ENCODE peak calls at places on chromosomes 11 and 22, in nine cellular contexts. I is GM20000, H is tibial nerve, Y is progenitor cell of endocrine pancreas, R is coronary artery, S is right atrium auricular region, P is GM10248, Q is kidney, X is WTC11. M is an unnamed sample.

GRCh38 chr11:65047581-65048422 is 6.8 kb downstream of the SAC3D1 start:
- DNase-seq in I (peak), H (peak), Y (no peak), R (no peak), S (peak), P (no peak), Q (no peak), X (peak), M (peak)

GRCh38 chr11:116953525-116954284 is 116.3 kb upstream of the APOA1 start:
- DNase-seq in I (no peak), H (no peak), Y (no peak), R (no peak), S (no peak), P (no peak), Q (no peak), X (no peak), M (no peak)

GRCh38 chr11:20038969-20039368 is 121.3 kb downstream of the DBX1 start:
- DNase-seq in I (no peak), H (no peak), Y (no peak), R (no peak), S (no peak), P (no peak), Q (no peak), X (no peak), M (no peak)

GRCh38 chr22:39097098-39098020 is at the start of gene APOBEC3H:
- DNase-seq in I (peak), H (no peak), Y (no peak), R (no peak), S (no peak), P (peak), Q (no peak), X (no peak), M (peak)

GRCh38 chr11:1310772-1311468 is 1.5 kb upstream of the TOLLIP start:
- DNase-seq in I (peak), H (no peak), Y (no peak), R (no peak), S (no peak), P (peak), Q (no peak), X (no peak), M (peak)

GRCh38 chr11:47186076-47186936 is at the start of gene PACSIN3:
- DNase-seq in I (peak), H (no peak), Y (peak), R (no peak), S (no peak), P (peak), Q (peak), X (peak), M (peak)

GRCh38 chr11:14237333-14237988 is 121.5 kb downstream of the RRAS2 start:
- DNase-seq in I (peak), H (no peak), Y (no peak), R (no peak), S (no peak), P (peak), Q (no peak), X (no peak), M (no peak)

GRCh38 chr11:79060534-79060933 is 380.3 kb downstream of the TENM4 start:
- DNase-seq in I (no peak), H (no peak), Y (no peak), R (no peak), S (no peak), P (no peak), Q (no peak), X (no peak), M (no peak)

GRCh38 chr22:38935023-38935422 is 22.4 kb upstream of the APOBEC3A start:
- DNase-seq in I (no peak), H (no peak), Y (no peak), R (no peak), S (no peak), P (no peak), Q (peak), X (no peak), M (no peak)

GRCh38 chr11:133946541-133947297 is 10.0 kb downstream of the IGSF9B start:
- DNase-seq in I (no peak), H (no peak), Y (no peak), R (no peak), S (no peak), P (no peak), Q (peak), X (peak), M (peak)

GRCh38 chr11:6755303-6755952 is 16.3 kb downstream of the OR2AG2 start:
- DNase-seq in I (peak), H (no peak), Y (peak), R (no peak), S (no peak), P (peak), Q (no peak), X (peak), M (peak)

GRCh38 chr22:42357634-42358296 is 74.4 kb downstream of the NFAM1 start:
- DNase-seq in I (no peak), H (no peak), Y (no peak), R (no peak), S (no peak), P (no peak), Q (peak), X (no peak), M (no peak)

GRCh38 chr11:32297629-32298028 is 137.7 kb downstream of the WT1 start:
- DNase-seq in I (peak), H (no peak), Y (no peak), R (no peak), S (no peak), P (peak), Q (no peak), X (no peak), M (no peak)

GRCh38 chr22:47835726-47836125 is 1073.3 kb downstream of the TBC1D22A start:
- DNase-seq in I (no peak), H (no peak), Y (no peak), R (no peak), S (no peak), P (no peak), Q (no peak), X (no peak), M (no peak)

GRCh38 chr11:62390237-62390636 is 28.6 kb upstream of the SCGB1A1 start:
- DNase-seq in I (no peak), H (no peak), Y (no peak), R (no peak), S (no peak), P (no peak), Q (no peak), X (no peak), M (no peak)

GRCh38 chr11:62392506-62392905 is 26.3 kb upstream of the SCGB1A1 start:
- DNase-seq in I (no peak), H (no peak), Y (no peak), R (no peak), S (no peak), P (no peak), Q (no peak), X (no peak), M (no peak)

GRCh38 chr11:62392944-62393628 is 25.7 kb upstream of the SCGB1A1 start:
- DNase-seq in I (peak), H (no peak), Y (no peak), R (no peak), S (no peak), P (peak), Q (no peak), X (no peak), M (peak)

GRCh38 chr11:62390727-62391126 is 28.1 kb upstream of the SCGB1A1 start:
- DNase-seq in I (no peak), H (no peak), Y (no peak), R (no peak), S (no peak), P (no peak), Q (no peak), X (no peak), M (no peak)

DNA sequence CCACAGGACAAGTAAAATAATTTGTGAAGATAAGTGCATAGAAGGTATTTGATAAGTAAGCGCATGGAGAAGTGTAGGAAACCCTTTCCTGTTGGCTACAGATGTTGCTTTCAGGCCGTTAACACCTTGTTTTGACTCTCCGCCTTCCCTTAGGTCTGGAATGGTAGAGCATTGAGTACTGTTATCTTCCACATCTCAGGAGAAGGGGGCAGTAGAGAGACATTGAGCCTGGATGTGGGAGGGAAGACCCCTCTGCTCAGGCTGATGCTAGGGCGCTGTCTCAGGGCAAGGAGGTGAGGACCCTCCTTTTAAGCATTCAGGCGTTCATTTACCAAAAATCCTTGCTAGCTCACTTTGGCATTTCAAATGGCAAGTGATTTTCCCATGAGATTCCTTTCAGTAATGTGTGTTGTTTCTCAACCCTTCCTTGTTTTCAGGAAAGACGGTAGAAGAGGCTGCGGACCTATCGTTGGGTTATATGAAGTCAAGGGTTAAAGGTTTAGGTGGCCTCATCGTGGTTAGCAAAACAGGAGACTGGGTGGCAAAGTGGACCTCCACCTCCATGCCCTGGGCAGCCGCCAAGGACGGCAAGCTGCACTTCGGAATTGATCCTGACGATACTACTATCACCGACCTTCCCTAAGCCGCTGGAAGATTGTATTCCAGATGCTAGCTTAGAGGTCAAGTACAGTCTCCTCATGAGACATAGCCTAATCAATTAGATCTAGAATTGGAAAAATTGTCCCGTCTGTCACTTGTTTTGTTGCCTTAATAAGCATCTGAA is 27.0 kb upstream of the SCGB1A1 start:
- DNase-seq in I (no peak), H (no peak), Y (no peak), R (no peak), S (no peak), P (no peak), Q (no peak), X (no peak), M (no peak)
- TF ChIP-seq CTCF in I (no peak), H (no peak), Y (peak), R (no peak), S (no peak), P (no peak), Q (no peak), X (no peak), M (no peak)

DNA sequence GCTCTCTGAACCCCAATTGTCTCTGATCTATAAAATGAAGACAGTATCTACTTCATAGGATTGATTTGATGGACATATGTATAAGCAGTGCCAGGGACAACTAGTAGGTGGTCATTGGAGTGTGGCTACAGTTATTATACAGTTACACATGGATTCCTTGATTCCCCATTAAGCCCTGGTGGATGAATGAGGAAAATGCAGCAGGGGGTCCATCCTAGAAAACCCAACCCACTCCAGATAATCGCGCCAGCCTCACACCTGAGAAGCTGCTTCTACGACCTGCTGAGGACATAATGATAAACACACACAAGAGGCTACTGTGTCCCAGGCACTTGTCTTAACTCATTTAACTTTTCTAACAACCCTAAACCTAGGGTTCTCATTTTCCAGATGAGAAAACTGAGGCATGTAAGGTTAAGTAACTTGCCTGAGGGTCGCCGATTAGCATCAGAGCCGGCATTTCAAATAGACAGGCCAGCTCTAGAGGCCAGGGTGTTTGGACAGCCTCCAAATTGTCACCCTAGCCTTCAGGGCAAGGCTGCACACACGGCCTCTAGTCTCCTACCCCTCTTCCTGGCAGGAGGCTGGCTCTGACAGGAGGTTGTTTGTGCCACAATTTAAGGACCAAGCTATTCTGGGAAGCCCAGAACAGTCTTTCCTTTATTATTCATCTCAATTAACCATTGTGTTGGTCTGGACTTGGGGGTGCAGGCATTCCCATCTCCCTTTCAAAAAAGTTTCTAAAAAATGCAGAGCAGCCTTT is 3.8 kb upstream of the C11orf91 start:
- DNase-seq in I (no peak), H (no peak), Y (no peak), R (no peak), S (no peak), P (no peak), Q (no peak), X (no peak), M (no peak)
- TF ChIP-seq CTCF in I (no peak), H (no peak), Y (peak), R (no peak), S (no peak), P (no peak), Q (no peak), X (no peak), M (no peak)

GRCh38 chr11:117992136-117992535 is 5.9 kb downstream of the IL10RA start:
- DNase-seq in I (no peak), H (no peak), Y (no peak), R (no peak), S (no peak), P (no peak), Q (no peak), X (no peak), M (no peak)
- TF ChIP-seq CTCF in I (no peak), H (no peak), Y (no peak), R (no peak), S (no peak), P (no peak), Q (no peak), X (no peak), M (no peak)

GRCh38 chr11:73759520-73760065 is 1.3 kb downstream of the RAB6A start:
- DNase-seq in I (no peak), H (no peak), Y (no peak), R (no peak), S (no peak), P (no peak), Q (no peak), X (no peak), M (peak)
- TF ChIP-seq CTCF in I (no peak), H (peak), Y (peak), R (no peak), S (no peak), P (no peak), Q (no peak), X (no peak), M (no peak)

DNA sequence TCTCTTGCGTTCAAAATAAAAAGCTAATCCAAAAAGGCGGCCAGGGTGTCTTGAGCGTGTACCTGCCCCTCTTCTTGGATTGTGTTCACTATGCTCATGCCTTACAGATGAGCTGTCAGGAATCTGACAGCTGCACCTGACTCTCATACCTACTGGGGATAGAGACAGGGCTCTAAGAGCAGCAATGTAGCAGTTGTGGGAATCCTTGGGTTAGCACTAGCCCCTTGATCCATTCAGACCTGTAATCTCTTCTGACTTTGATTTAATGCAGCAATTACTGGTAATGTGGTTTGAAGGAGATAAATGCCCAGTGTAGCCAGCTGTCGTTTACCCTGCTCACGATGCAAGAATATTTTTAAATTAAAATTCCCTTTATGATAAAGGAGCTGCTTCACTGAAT is 145.8 kb downstream of the APOL5 start:
- DNase-seq in I (no peak), H (no peak), Y (no peak), R (no peak), S (no peak), P (no peak), Q (no peak), X (no peak), M (no peak)
- TF ChIP-seq CTCF in I (no peak), H (no peak), Y (no peak), R (no peak), S (no peak), P (no peak), Q (no peak), X (no peak), M (no peak)

GRCh38 chr11:68297812-68298658 is 14.4 kb upstream of the LRP5 start:
- DNase-seq in I (peak), H (peak), Y (peak), R (no peak), S (peak), P (peak), Q (peak), X (peak), M (peak)

GRCh38 chr11:68298659-68299516 is 13.5 kb upstream of the LRP5 start:
- DNase-seq in I (no peak), H (no peak), Y (no peak), R (no peak), S (no peak), P (no peak), Q (no peak), X (no peak), M (no peak)

GRCh38 chr11:68297052-68297378 is 15.4 kb upstream of the LRP5 start:
- DNase-seq in I (no peak), H (no peak), Y (no peak), R (no peak), S (no peak), P (no peak), Q (no peak), X (no peak), M (no peak)

GRCh38 chr11:68296344-68297051 is 15.9 kb upstream of the LRP5 start:
- DNase-seq in I (no peak), H (no peak), Y (no peak), R (no peak), S (no peak), P (no peak), Q (no peak), X (no peak), M (no peak)

DNA sequence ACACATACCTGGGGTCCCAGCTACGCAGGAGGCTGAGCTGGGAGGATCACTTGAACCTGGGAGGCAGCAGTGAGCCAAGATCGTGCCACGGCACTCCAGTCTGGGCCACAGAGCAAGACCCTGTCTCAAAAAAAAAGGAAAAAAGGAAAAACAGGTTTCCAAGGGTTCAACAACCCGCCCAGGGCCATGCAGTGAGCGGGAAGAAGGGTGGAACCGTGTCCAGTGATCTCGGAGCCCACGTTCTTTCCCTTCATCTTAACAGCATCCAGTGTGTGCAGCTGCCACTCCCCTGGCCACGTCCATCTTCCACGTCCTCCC is 14.9 kb upstream of the LRP5 start:
- DNase-seq in I (no peak), H (no peak), Y (no peak), R (no peak), S (no peak), P (no peak), Q (no peak), X (no peak), M (no peak)
- TF ChIP-seq CTCF in I (no peak), H (no peak), Y (no peak), R (no peak), S (no peak), P (no peak), Q (no peak), X (no peak), M (no peak)

GRCh38 chr22:50267591-50268390 is 2.4 kb downstream of the MAPK11 start:
- DNase-seq in I (peak), H (peak), Y (no peak), R (no peak), S (no peak), P (peak), Q (no peak), X (peak), M (peak)
- TF ChIP-seq CTCF in I (peak), H (peak), Y (peak), R (no peak), S (peak), P (peak), Q (peak), X (no peak), M (peak)